ENCODE peak calls at places on chromosome 16, in ten cellular contexts. X is RKO; T is fibroblast of the conjunctiva; Z is stimulated activated CD4-positive, alpha-beta T cell treated with anti-CD3 and anti-CD28 coated beads, Interleukin-15, amount 100 ng/mL, for 1 hour; G is activated CD8-positive, alpha-beta memory T cell treated with anti-CD3 and anti-CD28 coated beads for 4 hours; Y is lower leg skin; L is EL; N is upper lobe of right lung; F is GM04503; O is progenitor cell of endocrine pancreas. E is an unnamed sample.

GRCh38 chr16:24309222-24309905 is 53.2 kb downstream of the CACNG3 start:
- DNase-seq in X (peak), F (no peak), Z (no peak), Y (no peak), O (no peak), N (no peak), G (no peak), L (peak), T (no peak), E (no peak)

GRCh38 chr16:54937673-54938350 is 7.1 kb downstream of the IRX5 start:
- DNase-seq in G (no peak), T (no peak), Y (no peak), N (peak), L (no peak), X (no peak), F (peak), Z (no peak), O (no peak), E (no peak)

GRCh38 chr16:27174007-27174406 is 29.3 kb upstream of the KDM8 start:
- DNase-seq in L (no peak), N (no peak), O (no peak), T (no peak), X (no peak), F (no peak), G (no peak), Z (no peak), Y (no peak), E (no peak)

GRCh38 chr16:1204941-1205340 is 20.1 kb downstream of the TPSG1 start:
- DNase-seq in O (no peak), F (no peak), L (no peak), N (no peak), Y (no peak), T (no peak), G (no peak), X (no peak), Z (no peak), E (no peak)

GRCh38 chr16:12900599-12901203 is 697 bp upstream of the SHISA9 start:
- DNase-seq in X (no peak), Y (no peak), T (no peak), L (no peak), N (no peak), F (no peak), Z (no peak), O (no peak), G (no peak), E (no peak)

GRCh38 chr16:58426095-58426494 is 33.8 kb downstream of the GINS3 start:
- DNase-seq in X (no peak), N (no peak), Y (no peak), L (no peak), T (no peak), F (no peak), G (no peak), Z (no peak), O (no peak), E (no peak)

GRCh38 chr16:87434146-87434667 is 42.1 kb downstream of the MAP1LC3B start:
- DNase-seq in T (no peak), O (no peak), Z (no peak), N (no peak), L (no peak), F (no peak), Y (no peak), G (no peak), X (no peak), E (no peak)

GRCh38 chr16:56362057-56362655 is 63.2 kb downstream of the AMFR start:
- DNase-seq in X (no peak), Z (no peak), Y (peak), T (no peak), F (no peak), N (no peak), G (no peak), L (no peak), O (no peak), E (no peak)

GRCh38 chr16:14232106-14232890 is 161.2 kb downstream of the MRTFB start:
- DNase-seq in X (no peak), O (peak), T (no peak), F (no peak), N (no peak), L (no peak), G (no peak), Y (no peak), Z (no peak), E (no peak)

GRCh38 chr16:57566436-57566835 is 24.0 kb downstream of the ADGRG5 start:
- DNase-seq in X (no peak), O (no peak), G (no peak), Y (no peak), L (no peak), F (no peak), Z (no peak), N (no peak), T (no peak), E (no peak)

GRCh38 chr16:28204211-28204610 is 7.6 kb downstream of the XPO6 start:
- DNase-seq in X (no peak), N (no peak), L (no peak), T (no peak), Y (no peak), G (no peak), F (no peak), Z (no peak), O (no peak), E (no peak)

GRCh38 chr16:55142405-55142804 is 181.6 kb upstream of the IRX6 start:
- DNase-seq in Z (no peak), G (no peak), N (no peak), T (no peak), O (no peak), X (no peak), F (no peak), Y (no peak), L (no peak), E (no peak)

GRCh38 chr16:52071101-52071500 is 475.8 kb downstream of the TOX3 start:
- DNase-seq in N (no peak), T (no peak), Y (no peak), F (no peak), X (peak), G (no peak), L (no peak), O (no peak), Z (no peak), E (no peak)

E was measured in iPS-NIHi11.